ENCODE peak calls at places on chromosome 1, in eight cellular contexts. T is T-helper 2 cell; C is Caki2; K is activated T-helper 9 cell treated with anti-CD3 and anti-CD28 coated beads, Interleukin-2, amount 50 U/mL, for 16 hours; A is activated CD8-positive, alpha-beta memory T cell treated with anti-CD3 and anti-CD28 coated beads, Interleukin-2, amount 50 U/mL, for 48 hours; J is NCI-H1092 treated with DMSO at 0.1 percent for 48 hours; Z is germinal center; H is activated gamma-delta T cell. N is an unnamed sample.

GRCh38 chr1:41662656-41663437 is 178.4 kb upstream of the EDN2 start:
- DNase-seq in T (no peak), C (no peak), K (peak), A (peak), J (no peak), Z (peak), H (peak), N (no peak)

GRCh38 chr1:109802901-109803561 is 39.3 kb upstream of the EPS8L3 start:
- DNase-seq in T (peak), C (no peak), K (no peak), A (peak), J (no peak), Z (no peak), H (no peak), N (no peak)

GRCh38 chr1:184473176-184473966 is 86.5 kb downstream of the C1orf21 start:
- DNase-seq in T (no peak), C (no peak), K (no peak), A (no peak), J (no peak), Z (no peak), H (no peak), N (no peak)

GRCh38 chr1:225700889-225701465 is 48.1 kb upstream of the ENAH start:
- DNase-seq in T (no peak), C (peak), K (no peak), A (no peak), J (no peak), Z (no peak), H (no peak), N (no peak)

GRCh38 chr1:118304722-118305344 is 119.8 kb upstream of the SPAG17 start:
- DNase-seq in T (no peak), C (peak), K (no peak), A (no peak), J (peak), Z (no peak), H (no peak), N (no peak)

GRCh38 chr1:21659924-21660326 is 9.2 kb downstream of the RAP1GAP start:
- DNase-seq in T (no peak), C (no peak), K (no peak), A (no peak), J (no peak), Z (no peak), H (no peak), N (no peak)

GRCh38 chr1:199857103-199857502 is 170.4 kb upstream of the NR5A2 start:
- DNase-seq in T (no peak), C (no peak), K (no peak), A (no peak), J (no peak), Z (no peak), H (no peak), N (no peak)

GRCh38 chr1:160130939-160131338 is 15.4 kb downstream of the ATP1A2 start:
- DNase-seq in T (no peak), C (no peak), K (no peak), A (no peak), J (no peak), Z (no peak), H (no peak), N (no peak)

GRCh38 chr1:175845371-175845770 is 102.0 kb upstream of the TNR start:
- DNase-seq in T (no peak), C (no peak), K (no peak), A (no peak), J (no peak), Z (no peak), H (no peak), N (no peak)

N was measured in skeletal muscle cell.